ENCODE peak calls at places on chromosomes 4 and X, in eight cellular contexts. Y is CD4-positive, alpha-beta memory T cell; L is sigmoid colon; V is bronchial epithelial cell; Z is fibroblast of lung; U is GM23338; X is uterus; T is HAP-1. E is an unnamed sample.
A peak's percentile ranks its signal among the peaks of the same experiment; 100 is the strongest.

GRCh38 chr4:814312-814850 is 11.5 kb downstream of the CPLX1 start:
- DNase-seq in T (no peak), U (no peak), Y (no peak), V (no peak), X (no peak), Z (no peak), L (no peak), E (no peak)

GRCh38 chr4:1315838-1316536 is 26.3 kb downstream of the MAEA start:
- DNase-seq in Y (no peak), L (no peak), V (no peak), Z (no peak), X (no peak), T (no peak), U (no peak), E (no peak)

GRCh38 chr4:105594094-105595010 is 41.9 kb downstream of the ARHGEF38 start:
- DNase-seq in U (no peak), X (no peak), V (peak; percentile 78), T (no peak), Z (no peak), Y (no peak), L (no peak), E (no peak)

GRCh38 chr4:181946902-181947301 is 296.3 kb upstream of the TENM3 start:
- DNase-seq in U (no peak), X (no peak), L (no peak), Y (no peak), T (no peak), Z (no peak), V (no peak), E (no peak)

GRCh38 chr4:157792716-157793115 is 380.1 kb downstream of the GASK1B start:
- DNase-seq in L (no peak), Z (no peak), V (no peak), Y (no peak), X (no peak), T (no peak), U (no peak), E (peak; percentile 31)

GRCh38 chr4:104896623-104897296 is 249.9 kb upstream of the TET2 start:
- DNase-seq in L (no peak), U (no peak), T (no peak), Z (no peak), V (peak; percentile 74), X (peak; percentile 22), Y (no peak), E (no peak)

GRCh38 chr4:40576651-40577480 is 52.8 kb downstream of the RBM47 start:
- DNase-seq in Y (no peak), Z (peak; percentile 84), V (peak; percentile 99), T (no peak), U (peak; percentile 41), X (peak; percentile 25), L (peak; percentile 83), E (peak; percentile 72)

GRCh38 chr4:138910914-138911336 is 104.7 kb upstream of the NOCT start:
- DNase-seq in U (peak; percentile 69), Y (no peak), L (peak; percentile 81), X (peak; percentile 79), V (peak; percentile 97), T (peak; percentile 12), Z (peak; percentile 90), E (peak; percentile 92)

GRCh38 chr4:153074501-153075255 is 129.6 kb upstream of the TRIM2 start:
- DNase-seq in Y (peak; percentile 36), Z (no peak), X (no peak), L (no peak), V (no peak), U (no peak), T (peak; percentile 48), E (no peak)

GRCh38 chr4:173526034-173526482 is 4.0 kb downstream of the HAND2 start:
- DNase-seq in T (no peak), U (peak; percentile 42), X (no peak), V (no peak), Y (no peak), L (peak; percentile 63), Z (no peak), E (no peak)

GRCh38 chr4:159382875-159383568 is 280.1 kb downstream of the RAPGEF2 start:
- DNase-seq in X (no peak), U (peak; percentile 57), V (no peak), L (no peak), T (peak; percentile 98), Y (no peak), Z (no peak), E (no peak)

GRCh38 chr4:3416821-3417221 is 24.9 kb upstream of the HGFAC start:
- DNase-seq in Y (no peak), L (peak; percentile 48), X (no peak), U (no peak), Z (no peak), T (no peak), V (no peak), E (no peak)

GRCh38 chrX:124232523-124233201 is 99.8 kb upstream of the TEX13D start:
- DNase-seq in X (no peak), V (peak; percentile 60), Y (no peak), T (no peak), Z (no peak), U (peak; percentile 24), L (no peak), E (no peak)

GRCh38 chrX:47201545-47201944 is 7.9 kb downstream of the UBA1 start:
- DNase-seq in Y (no peak), V (no peak), L (no peak), Z (no peak), U (no peak), T (no peak), X (no peak), E (no peak)
- H3K4me3 ChIP-seq in Y (no peak overlapping the region), V (no peak overlapping the region), L (no peak overlapping the region), Z (no peak overlapping the region), U (no peak overlapping the region), T (no peak overlapping the region), X (no peak overlapping the region), E (no peak overlapping the region)

GRCh38 chr4:169060396-169061081 is 50.5 kb upstream of the CBR4 start:
- DNase-seq in V (no peak), U (no peak), Y (no peak), Z (no peak), L (no peak), X (no peak), T (no peak), E (peak; percentile 31)

GRCh38 chr4:169058312-169058711 is 48.3 kb upstream of the CBR4 start:
- DNase-seq in T (no peak), L (no peak), U (no peak), Y (no peak), X (peak; percentile 19), Z (no peak), V (no peak), E (no peak)

GRCh38 chr4:169062861-169063197 is 52.8 kb upstream of the CBR4 start:
- DNase-seq in T (no peak), Z (peak; percentile 48), L (no peak), X (peak; percentile 24), Y (no peak), U (no peak), V (no peak), E (peak; percentile 27)

GRCh38 chr4:169063441-169063840 is 53.4 kb upstream of the CBR4 start:
- DNase-seq in Z (no peak), Y (no peak), V (no peak), X (no peak), T (no peak), L (no peak), U (no peak), E (no peak)

GRCh38 chr4:169059294-169060201 is 49.5 kb upstream of the CBR4 start:
- DNase-seq in Y (no peak), Z (peak; percentile 37), L (no peak), T (no peak), X (peak; percentile 29), U (no peak), V (no peak), E (no peak)
- H3K4me3 ChIP-seq in Y (no peak overlapping the region), Z (no peak overlapping the region), L (no peak overlapping the region), T (no peak overlapping the region), X (no peak overlapping the region), U (no peak overlapping the region), V (no peak overlapping the region), E (no peak overlapping the region)

GRCh38 chrX:11438380-11438723 is 145.1 kb downstream of the AMELX start:
- DNase-seq in V (no peak), U (no peak), Y (no peak), L (no peak), T (no peak), X (no peak), Z (no peak), E (no peak)
- H3K4me3 ChIP-seq in V (no peak overlapping the region), U (no peak overlapping the region), Y (no peak overlapping the region), L (no peak overlapping the region), T (no peak overlapping the region), X (no peak overlapping the region), Z (no peak overlapping the region), E (no peak overlapping the region)

DNA sequence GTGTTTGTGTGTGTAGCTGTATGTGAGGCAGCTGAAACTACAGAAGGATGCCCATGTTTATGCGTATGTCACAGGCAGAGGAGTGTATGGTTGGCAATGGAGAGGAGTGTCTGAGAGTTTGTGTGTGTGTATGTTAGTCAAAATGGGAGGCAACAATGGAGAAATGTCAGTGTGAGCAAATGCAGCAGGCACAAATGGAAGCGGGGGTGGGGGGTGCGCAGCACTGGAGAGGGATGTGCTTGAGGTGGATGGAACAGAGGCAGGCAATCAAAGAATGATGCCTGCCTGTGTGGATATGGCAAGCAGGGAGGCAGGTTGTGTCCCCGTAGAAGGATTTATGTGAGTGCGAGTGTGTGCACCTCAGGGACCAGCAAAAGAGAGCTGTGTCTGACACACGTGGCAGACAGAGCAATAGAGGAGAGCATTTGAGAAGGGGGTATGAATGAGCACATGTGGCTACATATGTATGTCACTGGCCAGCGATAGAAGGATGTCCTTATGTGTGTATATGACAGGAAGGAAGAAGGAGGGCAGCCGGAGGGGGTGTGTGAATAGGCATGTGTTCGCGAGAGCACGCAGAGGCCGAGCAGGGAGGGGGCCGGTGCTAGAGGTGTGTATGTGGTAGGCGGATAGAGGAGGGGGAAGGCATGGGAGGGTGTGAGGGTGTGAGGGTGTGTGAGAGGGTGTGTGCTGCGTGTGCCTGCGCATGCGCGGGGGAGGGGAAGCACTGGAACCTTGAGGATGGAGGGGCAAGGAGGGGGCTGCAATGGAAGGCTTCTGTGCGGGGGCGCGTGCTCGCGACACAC is 1.1 kb downstream of the PJA1 start:
- DNase-seq in U (peak; percentile 55), L (no peak), X (peak; percentile 31), Y (peak; percentile 59), Z (no peak), V (no peak), T (peak; percentile 59), E (peak; percentile 20)
- H3K4me3 ChIP-seq in U (peak overlapping the region; percentile 69), L (peak overlapping the region; percentile 66), X (peak overlapping the region; percentile 54), Y (peak overlapping the region; percentile 60), Z (peak overlapping the region; percentile 74), V (peak overlapping the region; percentile 69), T (peak overlapping the region; percentile 68), E (peak overlapping the region; percentile 76)

GRCh38 chr4:82786004-82786400 is 12.6 kb downstream of the SCD5 start:
- DNase-seq in X (no peak), T (no peak), V (no peak), U (peak; percentile 63), Z (no peak), L (no peak), Y (no peak), E (no peak)
- H3K4me3 ChIP-seq in X (no peak overlapping the region), T (no peak overlapping the region), V (no peak overlapping the region), U (no peak overlapping the region), Z (no peak overlapping the region), L (no peak overlapping the region), Y (no peak overlapping the region), E (no peak overlapping the region)

E was measured in choroid plexus epithelial cell.